ENCODE peak calls at places on chromosomes 2 and 18, in nine cellular contexts. One of them, this sample, is unnamed.

GRCh38 chr2:149915151-149915550 is 327.6 kb upstream of the MMADHC start:
- DNase-seq in psoas muscle: no peak
- DNase-seq in fibroblast of lung: no peak
- DNase-seq in body of pancreas: no peak
- DNase-seq in A673: no peak
- DNase-seq in upper lobe of right lung: no peak
- DNase-seq in left ventricle myocardium inferior: no peak
- DNase-seq in lung: no peak
- DNase-seq in thyroid gland: no peak
- DNase-seq in this sample: no peak

GRCh38 chr2:46460991-46461715 is 18.2 kb upstream of the TMEM247 start:
- DNase-seq in psoas muscle: peak; percentile 76
- DNase-seq in fibroblast of lung: peak; percentile 36
- DNase-seq in body of pancreas: peak; percentile 89
- DNase-seq in A673: peak; percentile 43
- DNase-seq in upper lobe of right lung: peak; percentile 86
- DNase-seq in left ventricle myocardium inferior: peak; percentile 75
- DNase-seq in lung: peak; percentile 83
- DNase-seq in thyroid gland: peak; percentile 77
- DNase-seq in this sample: peak; percentile 61

GRCh38 chr2:232338759-232339106 is 39.8 kb upstream of the ALPP start:
- DNase-seq in psoas muscle: no peak
- DNase-seq in fibroblast of lung: no peak
- DNase-seq in body of pancreas: no peak
- DNase-seq in A673: no peak
- DNase-seq in upper lobe of right lung: peak; percentile 53
- DNase-seq in left ventricle myocardium inferior: no peak
- DNase-seq in lung: no peak
- DNase-seq in thyroid gland: no peak
- DNase-seq in this sample: no peak

GRCh38 chr2:11914455-11914854 is 168.0 kb downstream of the LPIN1 start:
- DNase-seq in psoas muscle: peak; percentile 71
- DNase-seq in fibroblast of lung: peak; percentile 22
- DNase-seq in body of pancreas: no peak
- DNase-seq in A673: no peak
- DNase-seq in upper lobe of right lung: no peak
- DNase-seq in left ventricle myocardium inferior: no peak
- DNase-seq in lung: no peak
- DNase-seq in thyroid gland: no peak
- DNase-seq in this sample: no peak

GRCh38 chr18:76994086-76994654 is 138.4 kb downstream of the MBP start:
- DNase-seq in psoas muscle: no peak
- DNase-seq in fibroblast of lung: no peak
- DNase-seq in body of pancreas: no peak
- DNase-seq in A673: no peak
- DNase-seq in upper lobe of right lung: no peak
- DNase-seq in left ventricle myocardium inferior: no peak
- DNase-seq in lung: no peak
- DNase-seq in thyroid gland: no peak
- DNase-seq in this sample: no peak

GRCh38 chr18:68387246-68387645 is 327.7 kb downstream of the TMX3 start:
- DNase-seq in psoas muscle: no peak
- DNase-seq in fibroblast of lung: peak; percentile 55
- DNase-seq in body of pancreas: no peak
- DNase-seq in A673: no peak
- DNase-seq in upper lobe of right lung: no peak
- DNase-seq in left ventricle myocardium inferior: no peak
- DNase-seq in lung: no peak
- DNase-seq in thyroid gland: no peak
- DNase-seq in this sample: no peak

GRCh38 chr2:30710016-30710415 is 97.2 kb downstream of the CAPN13 start:
- DNase-seq in psoas muscle: no peak
- DNase-seq in fibroblast of lung: no peak
- DNase-seq in body of pancreas: no peak
- DNase-seq in A673: no peak
- DNase-seq in upper lobe of right lung: peak; percentile 36
- DNase-seq in left ventricle myocardium inferior: no peak
- DNase-seq in lung: peak; percentile 26
- DNase-seq in thyroid gland: no peak
- DNase-seq in this sample: no peak

GRCh38 chr2:160474891-160475795 is 18.5 kb downstream of the RBMS1 start:
- DNase-seq in psoas muscle: no peak
- DNase-seq in fibroblast of lung: peak; percentile 42
- DNase-seq in body of pancreas: no peak
- DNase-seq in A673: peak; percentile 28
- DNase-seq in upper lobe of right lung: no peak
- DNase-seq in left ventricle myocardium inferior: no peak
- DNase-seq in lung: no peak
- DNase-seq in thyroid gland: no peak
- DNase-seq in this sample: no peak

GRCh38 chr2:48412409-48413259 is 117.3 kb upstream of the STON1 start:
- DNase-seq in psoas muscle: no peak
- DNase-seq in fibroblast of lung: no peak
- DNase-seq in body of pancreas: no peak
- DNase-seq in A673: no peak
- DNase-seq in upper lobe of right lung: no peak
- DNase-seq in left ventricle myocardium inferior: no peak
- DNase-seq in lung: no peak
- DNase-seq in thyroid gland: no peak
- DNase-seq in this sample: no peak

GRCh38 chr2:174614261-174614660 is 16.7 kb upstream of the WIPF1 start:
- DNase-seq in psoas muscle: no peak
- DNase-seq in fibroblast of lung: peak; percentile 91
- DNase-seq in body of pancreas: no peak
- DNase-seq in A673: no peak
- DNase-seq in upper lobe of right lung: no peak
- DNase-seq in left ventricle myocardium inferior: no peak
- DNase-seq in lung: no peak
- DNase-seq in thyroid gland: no peak
- DNase-seq in this sample: no peak

GRCh38 chr2:197803033-197803444 is 1.4 kb upstream of the PLCL1 start:
- DNase-seq in psoas muscle: no peak
- DNase-seq in fibroblast of lung: peak; percentile 41
- DNase-seq in body of pancreas: no peak
- DNase-seq in A673: peak; percentile 61
- DNase-seq in upper lobe of right lung: no peak
- DNase-seq in left ventricle myocardium inferior: no peak
- DNase-seq in lung: no peak
- DNase-seq in thyroid gland: no peak
- DNase-seq in this sample: peak; percentile 43

GRCh38 chr2:169259402-169259801 is 102.9 kb downstream of the LRP2 start:
- DNase-seq in psoas muscle: no peak
- DNase-seq in fibroblast of lung: no peak
- DNase-seq in body of pancreas: no peak
- DNase-seq in A673: no peak
- DNase-seq in upper lobe of right lung: no peak
- DNase-seq in left ventricle myocardium inferior: no peak
- DNase-seq in lung: no peak
- DNase-seq in thyroid gland: no peak
- DNase-seq in this sample: no peak

GRCh38 chr18:39675358-39675757 is 2109.8 kb upstream of the CELF4 start:
- DNase-seq in psoas muscle: no peak
- DNase-seq in fibroblast of lung: peak; percentile 79
- DNase-seq in body of pancreas: no peak
- DNase-seq in A673: no peak
- DNase-seq in upper lobe of right lung: no peak
- DNase-seq in left ventricle myocardium inferior: no peak
- DNase-seq in lung: no peak
- DNase-seq in thyroid gland: no peak
- DNase-seq in this sample: no peak

GRCh38 chr2:187615364-187615763 is 61.1 kb upstream of the TFPI start:
- DNase-seq in psoas muscle: no peak
- DNase-seq in fibroblast of lung: peak; percentile 11
- DNase-seq in body of pancreas: no peak
- DNase-seq in A673: no peak
- DNase-seq in upper lobe of right lung: no peak
- DNase-seq in left ventricle myocardium inferior: no peak
- DNase-seq in lung: no peak
- DNase-seq in thyroid gland: no peak
- DNase-seq in this sample: no peak

GRCh38 chr2:127810637-127811396 is at the start of gene WDR33:
- DNase-seq in psoas muscle: peak; percentile 90
- DNase-seq in fibroblast of lung: peak; percentile 85
- DNase-seq in body of pancreas: peak; percentile 93
- DNase-seq in A673: peak; percentile 96
- DNase-seq in upper lobe of right lung: peak; percentile 96
- DNase-seq in left ventricle myocardium inferior: peak; percentile 91
- DNase-seq in lung: peak; percentile 92
- DNase-seq in thyroid gland: peak; percentile 93
- DNase-seq in this sample: peak; percentile 95

GRCh38 chr2:189524746-189525145 is 55.8 kb downstream of the SLC40A1 start:
- DNase-seq in psoas muscle: no peak
- DNase-seq in fibroblast of lung: no peak
- DNase-seq in body of pancreas: no peak
- DNase-seq in A673: no peak
- DNase-seq in upper lobe of right lung: no peak
- DNase-seq in left ventricle myocardium inferior: no peak
- DNase-seq in lung: no peak
- DNase-seq in thyroid gland: no peak
- DNase-seq in this sample: peak; percentile 84
- H3K27ac ChIP-seq in psoas muscle: no peak overlapping the region
- H3K27ac ChIP-seq in fibroblast of lung: no peak overlapping the region
- H3K27ac ChIP-seq in body of pancreas: no peak overlapping the region
- H3K27ac ChIP-seq in A673: no peak overlapping the region
- H3K27ac ChIP-seq in upper lobe of right lung: no peak overlapping the region
- H3K27ac ChIP-seq in left ventricle myocardium inferior: no peak overlapping the region
- H3K27ac ChIP-seq in lung: no peak overlapping the region
- H3K27ac ChIP-seq in thyroid gland: no peak overlapping the region
- H3K27ac ChIP-seq in this sample: no peak overlapping the region

DNA sequence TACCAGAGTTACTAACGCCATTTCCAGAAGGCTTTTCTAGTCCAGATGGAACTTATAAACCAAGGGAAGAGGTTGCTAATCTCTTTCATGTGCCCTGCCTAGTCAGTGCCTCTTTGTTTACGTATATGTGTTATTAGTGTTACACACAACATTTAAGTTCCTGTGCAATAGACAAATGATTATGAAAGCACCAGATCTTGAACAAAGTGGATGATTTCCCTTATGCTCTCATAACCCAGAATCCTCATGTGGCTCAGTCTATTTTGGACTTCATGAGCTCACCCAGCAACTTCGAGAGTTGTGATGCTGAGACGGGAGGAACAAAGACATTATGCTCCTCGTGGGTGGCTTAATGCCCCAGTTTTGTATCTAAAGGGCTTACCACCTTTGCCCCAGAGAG is 214.4 kb upstream of the SP5 start:
- DNase-seq in psoas muscle: no peak
- DNase-seq in fibroblast of lung: no peak
- DNase-seq in body of pancreas: no peak
- DNase-seq in A673: no peak
- DNase-seq in upper lobe of right lung: no peak
- DNase-seq in left ventricle myocardium inferior: no peak
- DNase-seq in lung: no peak
- DNase-seq in thyroid gland: no peak
- DNase-seq in this sample: no peak
- H3K4me1 ChIP-seq in psoas muscle: peaks cover 4% of the 10 kb centered on the region
- H3K4me1 ChIP-seq in fibroblast of lung: no peaks in the 10 kb centered on the region
- H3K4me1 ChIP-seq in body of pancreas: no peaks in the 10 kb centered on the region
- H3K4me1 ChIP-seq in A673: peaks cover 40% of the 10 kb centered on the region
- H3K4me1 ChIP-seq in upper lobe of right lung: peaks cover 3% of the 10 kb centered on the region
- H3K4me1 ChIP-seq in left ventricle myocardium inferior: peaks cover 31% of the 10 kb centered on the region
- H3K4me1 ChIP-seq in lung: no peaks in the 10 kb centered on the region
- H3K4me1 ChIP-seq in thyroid gland: no peaks in the 10 kb centered on the region
- H3K4me1 ChIP-seq in this sample: no peaks in the 10 kb centered on the region

DNA sequence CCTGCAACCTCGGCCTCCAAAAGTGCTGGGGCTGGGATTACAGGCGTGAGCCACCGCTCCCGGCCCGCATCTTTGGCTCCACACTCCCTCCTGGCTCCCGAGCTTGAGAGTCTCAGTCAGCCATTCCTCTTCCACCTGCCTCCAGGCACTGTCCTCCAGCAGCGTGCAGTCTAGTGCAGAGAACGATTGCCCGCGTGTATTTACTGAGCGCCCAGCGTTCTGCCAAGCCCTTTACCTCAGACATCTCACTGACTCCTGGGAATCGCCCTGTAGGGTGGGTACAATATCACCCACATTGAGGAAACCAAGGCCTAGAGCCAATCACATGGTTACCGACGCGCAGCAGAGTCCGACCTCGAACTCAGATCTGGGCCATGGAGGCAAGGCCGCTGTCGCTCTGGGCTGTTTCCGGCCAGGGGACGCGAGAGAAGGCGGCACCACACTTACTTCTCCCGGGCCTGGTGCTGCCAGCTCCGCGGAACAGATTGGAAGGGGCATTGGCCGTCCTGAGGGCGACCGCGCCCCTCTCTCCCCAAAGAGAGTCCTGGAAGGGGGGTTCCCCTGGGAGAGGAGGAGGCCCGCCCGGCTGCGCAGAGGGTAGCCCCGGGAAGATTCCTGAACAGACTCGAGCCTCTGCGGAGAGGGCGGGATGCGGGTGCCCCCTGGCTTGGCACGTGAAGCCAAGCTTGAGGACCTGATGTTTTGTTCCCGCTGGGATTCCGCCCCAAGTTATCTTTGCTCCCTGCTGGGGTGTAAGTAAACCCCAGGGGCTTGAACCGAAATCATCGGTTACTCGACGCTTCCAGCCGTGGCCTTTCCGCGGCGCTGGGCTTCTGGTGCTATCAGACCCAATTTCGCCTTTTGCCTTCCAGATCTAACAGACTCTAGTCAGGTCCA is 5.2 kb upstream of the DLX2 start:
- DNase-seq in psoas muscle: no peak
- DNase-seq in fibroblast of lung: no peak
- DNase-seq in body of pancreas: no peak
- DNase-seq in A673: no peak
- DNase-seq in upper lobe of right lung: no peak
- DNase-seq in left ventricle myocardium inferior: no peak
- DNase-seq in lung: no peak
- DNase-seq in thyroid gland: no peak
- DNase-seq in this sample: no peak
- H3K4me3 ChIP-seq in psoas muscle: no peak overlapping the region
- H3K4me3 ChIP-seq in fibroblast of lung: no peak overlapping the region
- H3K4me3 ChIP-seq in body of pancreas: no peak overlapping the region
- H3K4me3 ChIP-seq in A673: no peak overlapping the region
- H3K4me3 ChIP-seq in upper lobe of right lung: no peak overlapping the region
- H3K4me3 ChIP-seq in left ventricle myocardium inferior: no peak overlapping the region
- H3K4me3 ChIP-seq in lung: no peak overlapping the region
- H3K4me3 ChIP-seq in thyroid gland: no peak overlapping the region
- H3K4me3 ChIP-seq in this sample: no peak overlapping the region

DNA sequence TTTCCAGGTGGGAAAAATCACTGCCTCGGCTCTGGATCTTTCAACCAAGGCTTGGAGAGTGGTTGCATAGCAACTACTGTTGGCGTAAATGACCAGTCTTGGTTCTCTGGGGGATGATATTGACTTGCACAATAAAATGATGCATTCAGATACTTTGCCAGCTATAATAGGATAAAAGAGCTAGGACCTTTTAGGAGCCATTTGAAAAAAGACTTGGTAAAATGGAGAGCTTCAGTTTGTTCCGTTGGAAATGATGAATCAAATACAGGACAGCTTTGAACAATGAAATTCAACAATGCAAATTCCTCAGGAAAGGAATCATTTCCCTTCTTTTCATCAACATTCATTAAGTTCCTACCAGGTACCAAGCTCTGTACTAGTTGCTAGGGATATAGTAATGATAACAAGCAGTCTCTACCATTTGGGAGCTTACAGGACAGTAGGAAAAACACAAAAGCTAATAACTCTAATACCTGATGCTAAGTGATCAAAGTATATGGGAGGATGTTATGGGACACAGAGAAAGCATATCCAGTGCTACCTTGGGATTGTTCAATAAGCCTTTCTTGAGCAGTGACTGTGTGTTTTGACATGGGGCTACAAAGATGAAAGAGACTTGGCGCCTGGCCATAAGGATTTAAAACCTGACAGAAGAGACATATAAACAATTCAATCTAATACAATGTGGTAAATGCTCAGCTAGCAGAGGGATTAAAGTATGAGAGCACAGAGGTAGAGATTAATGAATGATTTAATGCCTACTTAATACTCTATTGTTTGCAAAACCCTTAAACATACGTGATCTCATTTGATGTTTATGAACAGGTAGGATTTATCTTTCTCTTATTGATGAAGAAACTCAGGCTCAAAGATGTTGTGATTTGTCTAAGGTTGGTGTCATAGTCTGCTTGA is 110.7 kb downstream of the QPCT start:
- DNase-seq in psoas muscle: no peak
- DNase-seq in fibroblast of lung: peak; percentile 66
- DNase-seq in body of pancreas: no peak
- DNase-seq in A673: peak; percentile 15
- DNase-seq in upper lobe of right lung: no peak
- DNase-seq in left ventricle myocardium inferior: no peak
- DNase-seq in lung: no peak
- DNase-seq in thyroid gland: no peak
- DNase-seq in this sample: no peak
- H3K27ac ChIP-seq in psoas muscle: no peak overlapping the region
- H3K27ac ChIP-seq in fibroblast of lung: no peak overlapping the region
- H3K27ac ChIP-seq in body of pancreas: no peak overlapping the region
- H3K27ac ChIP-seq in A673: no peak overlapping the region
- H3K27ac ChIP-seq in upper lobe of right lung: peak overlapping the region; percentile 8
- H3K27ac ChIP-seq in left ventricle myocardium inferior: no peak overlapping the region
- H3K27ac ChIP-seq in lung: no peak overlapping the region
- H3K27ac ChIP-seq in thyroid gland: no peak overlapping the region
- H3K27ac ChIP-seq in this sample: no peak overlapping the region